ENCODE peak calls at places on chromosomes 3 and 15, in five cellular contexts. One of them, this sample, is unnamed.

GRCh38 chr3:55771503-55771902 is 284.4 kb upstream of the WNT5A start:
- DNase-seq in GM12878: no peak
- DNase-seq in K562: no peak
- DNase-seq in IMR-90: no peak
- DNase-seq in SK-N-SH: no peak
- DNase-seq in this sample: no peak

GRCh38 chr3:52739725-52740124 is 31.0 kb downstream of the NEK4 start:
- DNase-seq in GM12878: no peak
- DNase-seq in K562: no peak
- DNase-seq in IMR-90: no peak
- DNase-seq in SK-N-SH: no peak
- DNase-seq in this sample: no peak

GRCh38 chr15:34721802-34722795 is 32.7 kb downstream of the GJD2 start:
- DNase-seq in GM12878: no peak
- DNase-seq in K562: no peak
- DNase-seq in IMR-90: peak; percentile 40
- DNase-seq in SK-N-SH: peak; percentile 85
- DNase-seq in this sample: peak; percentile 14

GRCh38 chr15:84826369-84826823 is 9.2 kb downstream of the ALPK3 start:
- DNase-seq in GM12878: no peak
- DNase-seq in K562: peak; percentile 70
- DNase-seq in IMR-90: no peak
- DNase-seq in SK-N-SH: no peak
- DNase-seq in this sample: peak; percentile 74

GRCh38 chr15:47870956-47871625 is 153.8 kb downstream of the SEMA6D start:
- DNase-seq in GM12878: no peak
- DNase-seq in K562: no peak
- DNase-seq in IMR-90: peak; percentile 38
- DNase-seq in SK-N-SH: no peak
- DNase-seq in this sample: no peak

GRCh38 chr3:45644063-45644462 is 45.1 kb upstream of the SACM1L start:
- DNase-seq in GM12878: no peak
- DNase-seq in K562: no peak
- DNase-seq in IMR-90: peak; percentile 95
- DNase-seq in SK-N-SH: no peak
- DNase-seq in this sample: no peak

GRCh38 chr15:72116680-72117447 is 1.1 kb downstream of the MYO9A start:
- DNase-seq in GM12878: no peak
- DNase-seq in K562: peak; percentile 18
- DNase-seq in IMR-90: peak; percentile 18
- DNase-seq in SK-N-SH: no peak
- DNase-seq in this sample: peak; percentile 34

GRCh38 chr3:58492385-58492970 is 582 bp downstream of the KCTD6 start:
- DNase-seq in GM12878: no peak
- DNase-seq in K562: no peak
- DNase-seq in IMR-90: no peak
- DNase-seq in SK-N-SH: peak; percentile 44
- DNase-seq in this sample: no peak

GRCh38 chr3:8387591-8387990 is 114.0 kb upstream of the LMCD1 start:
- DNase-seq in GM12878: no peak
- DNase-seq in K562: no peak
- DNase-seq in IMR-90: no peak
- DNase-seq in SK-N-SH: no peak
- DNase-seq in this sample: no peak

GRCh38 chr3:29438580-29438979 is 157.7 kb downstream of the RBMS3 start:
- DNase-seq in GM12878: no peak
- DNase-seq in K562: no peak
- DNase-seq in IMR-90: peak; percentile 23
- DNase-seq in SK-N-SH: no peak
- DNase-seq in this sample: no peak

GRCh38 chr15:100985401-100985800 is 66.2 kb downstream of the LRRK1 start:
- DNase-seq in GM12878: no peak
- DNase-seq in K562: no peak
- DNase-seq in IMR-90: no peak
- DNase-seq in SK-N-SH: no peak
- DNase-seq in this sample: no peak

GRCh38 chr3:42701371-42702065 is 1.1 kb downstream of the HHATL start:
- DNase-seq in GM12878: no peak
- DNase-seq in K562: peak; percentile 95
- DNase-seq in IMR-90: no peak
- DNase-seq in SK-N-SH: peak; percentile 58
- DNase-seq in this sample: peak; percentile 45

GRCh38 chr3:101466465-101467309 is 46.3 kb downstream of the SENP7 start:
- DNase-seq in GM12878: no peak
- DNase-seq in K562: no peak
- DNase-seq in IMR-90: peak; percentile 7
- DNase-seq in SK-N-SH: no peak
- DNase-seq in this sample: no peak

GRCh38 chr3:23324745-23325144 is 121.6 kb downstream of the UBE2E2 start:
- DNase-seq in GM12878: peak; percentile 12
- DNase-seq in K562: no peak
- DNase-seq in IMR-90: peak; percentile 65
- DNase-seq in SK-N-SH: no peak
- DNase-seq in this sample: no peak

GRCh38 chr3:45057557-45057956 is 31.5 kb downstream of the CLEC3B start:
- DNase-seq in GM12878: no peak
- DNase-seq in K562: no peak
- DNase-seq in IMR-90: no peak
- DNase-seq in SK-N-SH: no peak
- DNase-seq in this sample: no peak

GRCh38 chr3:14988988-14989394 is 41.6 kb downstream of the NR2C2 start:
- DNase-seq in GM12878: peak; percentile 87
- DNase-seq in K562: peak; percentile 31
- DNase-seq in IMR-90: no peak
- DNase-seq in SK-N-SH: no peak
- DNase-seq in this sample: peak; percentile 19

GRCh38 chr3:36826240-36826639 is 61.9 kb upstream of the DCLK3 start:
- DNase-seq in GM12878: no peak
- DNase-seq in K562: no peak
- DNase-seq in IMR-90: no peak
- DNase-seq in SK-N-SH: no peak
- DNase-seq in this sample: no peak

GRCh38 chr15:80173022-80173759 is 20.4 kb downstream of the FAH start:
- DNase-seq in GM12878: no peak
- DNase-seq in K562: peak; percentile 74
- DNase-seq in IMR-90: peak; percentile 52
- DNase-seq in SK-N-SH: peak; percentile 79
- DNase-seq in this sample: peak; percentile 79

GRCh38 chr15:94004697-94005096 is 226.7 kb upstream of the MCTP2 start:
- DNase-seq in GM12878: no peak
- DNase-seq in K562: no peak
- DNase-seq in IMR-90: no peak
- DNase-seq in SK-N-SH: no peak
- DNase-seq in this sample: no peak

GRCh38 chr3:124498891-124499290 is 231.4 kb upstream of the UMPS start:
- DNase-seq in GM12878: no peak
- DNase-seq in K562: no peak
- DNase-seq in IMR-90: peak; percentile 16
- DNase-seq in SK-N-SH: no peak
- DNase-seq in this sample: no peak

GRCh38 chr3:179288845-179289244 is 34.0 kb upstream of the ZNF639 start:
- DNase-seq in GM12878: no peak
- DNase-seq in K562: peak; percentile 38
- DNase-seq in IMR-90: no peak
- DNase-seq in SK-N-SH: no peak
- DNase-seq in this sample: no peak

GRCh38 chr15:29677871-29678431 is 144.3 kb downstream of the TJP1 start:
- DNase-seq in GM12878: no peak
- DNase-seq in K562: no peak
- DNase-seq in IMR-90: no peak
- DNase-seq in SK-N-SH: no peak
- DNase-seq in this sample: no peak

GRCh38 chr3:188126271-188126670 is 27.7 kb upstream of the LPP start:
- DNase-seq in GM12878: no peak
- DNase-seq in K562: no peak
- DNase-seq in IMR-90: peak; percentile 80
- DNase-seq in SK-N-SH: no peak
- DNase-seq in this sample: no peak

GRCh38 chr3:69094467-69095205 is 9.9 kb downstream of the ARL6IP5 start:
- DNase-seq in GM12878: no peak
- DNase-seq in K562: no peak
- DNase-seq in IMR-90: peak; percentile 48
- DNase-seq in SK-N-SH: no peak
- DNase-seq in this sample: no peak

GRCh38 chr3:102123590-102124190 is 274.4 kb downstream of the NFKBIZ start:
- DNase-seq in GM12878: no peak
- DNase-seq in K562: no peak
- DNase-seq in IMR-90: peak; percentile 21
- DNase-seq in SK-N-SH: no peak
- DNase-seq in this sample: no peak

GRCh38 chr3:14424711-14425573 is 22.5 kb downstream of the SLC6A6 start:
- DNase-seq in GM12878: no peak
- DNase-seq in K562: peak; percentile 51
- DNase-seq in IMR-90: peak; percentile 73
- DNase-seq in SK-N-SH: no peak
- DNase-seq in this sample: no peak

GRCh38 chr3:177427096-177427495 is 229.8 kb upstream of the TBL1XR1 start:
- DNase-seq in GM12878: peak; percentile 84
- DNase-seq in K562: no peak
- DNase-seq in IMR-90: no peak
- DNase-seq in SK-N-SH: no peak
- DNase-seq in this sample: no peak

DNA sequence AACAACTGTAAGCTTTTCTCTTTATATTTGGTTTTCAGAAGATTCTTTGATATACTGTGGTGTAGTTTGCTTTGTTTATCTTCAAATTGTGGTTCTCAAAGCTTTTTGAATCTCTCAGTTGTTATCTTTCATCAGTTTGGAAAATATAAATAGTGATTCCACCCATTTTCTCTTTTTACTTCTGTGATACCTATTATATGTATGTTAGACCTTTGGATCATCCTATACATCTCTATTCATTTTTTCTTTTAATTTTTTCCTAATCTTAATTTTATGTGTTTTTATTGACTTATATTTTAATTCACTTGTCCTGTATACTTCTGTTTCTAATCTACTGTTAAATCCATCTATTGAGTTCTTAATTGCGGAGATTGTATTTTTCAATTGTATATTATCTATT is 160.7 kb upstream of the COL8A1 start:
- DNase-seq in GM12878: no peak
- DNase-seq in K562: no peak
- DNase-seq in IMR-90: no peak
- DNase-seq in SK-N-SH: no peak
- DNase-seq in this sample: no peak
- H3K4me2 ChIP-seq in GM12878: no peak overlapping the region
- H3K4me2 ChIP-seq in K562: no peak overlapping the region
- H3K4me2 ChIP-seq in IMR-90: no peak overlapping the region
- H3K4me2 ChIP-seq in SK-N-SH: no peak overlapping the region
- H3K4me2 ChIP-seq in this sample: no peak overlapping the region

GRCh38 chr3:20254268-20255117 is 68.5 kb upstream of the SGO1 start:
- DNase-seq in GM12878: no peak
- DNase-seq in K562: no peak
- DNase-seq in IMR-90: no peak
- DNase-seq in SK-N-SH: no peak
- DNase-seq in this sample: no peak

GRCh38 chr3:20250786-20251185 is 64.8 kb upstream of the SGO1 start:
- DNase-seq in GM12878: no peak
- DNase-seq in K562: no peak
- DNase-seq in IMR-90: no peak
- DNase-seq in SK-N-SH: no peak
- DNase-seq in this sample: no peak

GRCh38 chr3:20258371-20258770 is 72.4 kb upstream of the SGO1 start:
- DNase-seq in GM12878: no peak
- DNase-seq in K562: no peak
- DNase-seq in IMR-90: no peak
- DNase-seq in SK-N-SH: no peak
- DNase-seq in this sample: no peak

GRCh38 chr3:20250314-20250713 is 64.3 kb upstream of the SGO1 start:
- DNase-seq in GM12878: no peak
- DNase-seq in K562: no peak
- DNase-seq in IMR-90: no peak
- DNase-seq in SK-N-SH: no peak
- DNase-seq in this sample: no peak

GRCh38 chr3:20256144-20256543 is 70.1 kb upstream of the SGO1 start:
- DNase-seq in GM12878: peak; percentile 12
- DNase-seq in K562: no peak
- DNase-seq in IMR-90: no peak
- DNase-seq in SK-N-SH: no peak
- DNase-seq in this sample: no peak
- TF ChIP-seq RCOR1 in GM12878: no peak
- TF ChIP-seq RCOR1 in K562: no peak
- TF ChIP-seq RCOR1 in IMR-90: no peak
- TF ChIP-seq RCOR1 in SK-N-SH: no peak
- TF ChIP-seq RCOR1 in this sample: no peak

GRCh38 chr3:133413166-133414020 is 13.5 kb downstream of the BFSP2 start:
- DNase-seq in GM12878: no peak
- DNase-seq in K562: no peak
- DNase-seq in IMR-90: peak; percentile 58
- DNase-seq in SK-N-SH: no peak
- DNase-seq in this sample: no peak

GRCh38 chr3:133408961-133409360 is 9.1 kb downstream of the BFSP2 start:
- DNase-seq in GM12878: no peak
- DNase-seq in K562: no peak
- DNase-seq in IMR-90: peak; percentile 64
- DNase-seq in SK-N-SH: no peak
- DNase-seq in this sample: no peak

GRCh38 chr3:133410191-133410892 is 10.5 kb downstream of the BFSP2 start:
- DNase-seq in GM12878: no peak
- DNase-seq in K562: no peak
- DNase-seq in IMR-90: no peak
- DNase-seq in SK-N-SH: no peak
- DNase-seq in this sample: no peak

GRCh38 chr3:133414021-133414392 is 14.2 kb downstream of the BFSP2 start:
- DNase-seq in GM12878: no peak
- DNase-seq in K562: no peak
- DNase-seq in IMR-90: no peak
- DNase-seq in SK-N-SH: no peak
- DNase-seq in this sample: no peak

GRCh38 chr3:133412511-133413165 is 12.8 kb downstream of the BFSP2 start:
- DNase-seq in GM12878: no peak
- DNase-seq in K562: no peak
- DNase-seq in IMR-90: peak; percentile 85
- DNase-seq in SK-N-SH: no peak
- DNase-seq in this sample: no peak
- H3K4me2 ChIP-seq in GM12878: no peak overlapping the region
- H3K4me2 ChIP-seq in K562: no peak overlapping the region
- H3K4me2 ChIP-seq in IMR-90: peak overlapping the region; percentile 77
- H3K4me2 ChIP-seq in SK-N-SH: no peak overlapping the region
- H3K4me2 ChIP-seq in this sample: peak overlapping the region; percentile 47

DNA sequence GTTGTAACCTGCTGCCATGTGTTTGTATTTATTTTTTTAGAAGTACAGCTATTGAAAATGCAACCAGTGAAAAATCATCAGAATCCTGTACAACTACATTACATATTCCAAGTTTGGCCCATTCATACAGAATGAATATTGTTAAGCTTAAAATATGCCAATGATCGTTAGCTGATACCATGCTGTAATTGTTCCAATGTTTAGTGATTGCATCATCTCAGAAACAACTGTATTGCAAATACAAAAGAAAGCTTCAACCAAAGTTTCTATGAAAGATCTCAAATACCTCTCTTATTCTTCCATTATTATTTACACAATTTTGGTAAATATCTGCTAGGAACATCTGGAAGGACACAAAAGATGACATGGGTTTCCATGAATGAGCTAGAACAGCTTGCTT is 51.6 kb upstream of the ALCAM start:
- DNase-seq in GM12878: no peak
- DNase-seq in K562: no peak
- DNase-seq in IMR-90: no peak
- DNase-seq in SK-N-SH: no peak
- DNase-seq in this sample: no peak
- TF ChIP-seq RCOR1 in GM12878: no peak
- TF ChIP-seq RCOR1 in K562: no peak
- TF ChIP-seq RCOR1 in IMR-90: no peak
- TF ChIP-seq RCOR1 in SK-N-SH: no peak
- TF ChIP-seq RCOR1 in this sample: no peak